ENCODE peak calls at places on chromosome 21, in nine cellular contexts. B is HCT116, H is cardiac fibroblast, E is tibial artery, Q is fibroblast of pulmonary artery, I is ovary, G is astrocyte of the spinal cord, S is PC-9, K is fibroblast of villous mesenchyme. X is an unnamed sample.

GRCh38 chr21:29372063-29372802 is 73.5 kb downstream of the BACH1 start:
- DNase-seq in E (no peak), S (peak; percentile 28), B (peak; percentile 67), G (peak; percentile 83), H (peak; percentile 91), K (peak; percentile 89), I (peak; percentile 30), Q (peak; percentile 90), X (peak; percentile 81)

GRCh38 chr21:29343517-29343916 is 44.8 kb downstream of the BACH1 start:
- DNase-seq in B (no peak), I (no peak), H (peak; percentile 90), S (no peak), G (peak; percentile 84), Q (peak; percentile 67), E (no peak), K (peak; percentile 88), X (no peak)

GRCh38 chr21:35400233-35400939 is 351.3 kb upstream of the RUNX1 start:
- DNase-seq in I (no peak), H (peak; percentile 84), K (peak; percentile 77), S (peak; percentile 19), Q (peak; percentile 82), G (peak; percentile 80), B (peak; percentile 81), E (no peak), X (peak; percentile 17)

GRCh38 chr21:31132574-31133242 is 94.4 kb upstream of the KRTAP19-8 start:
- DNase-seq in B (no peak), I (no peak), H (peak; percentile 37), S (no peak), E (no peak), K (peak; percentile 36), G (peak; percentile 14), Q (peak; percentile 28), X (no peak)

GRCh38 chr21:31713973-31714740 is 17.8 kb downstream of the SCAF4 start:
- DNase-seq in G (no peak), E (no peak), B (no peak), I (no peak), H (peak; percentile 49), S (no peak), Q (no peak), K (peak; percentile 11), X (no peak)

GRCh38 chr21:38768385-38769071 is 37.2 kb upstream of the ETS2 start:
- DNase-seq in S (no peak), B (no peak), E (no peak), K (peak; percentile 99), G (peak; percentile 93), Q (peak; percentile 89), I (no peak), H (peak; percentile 96), X (peak; percentile 47)

GRCh38 chr21:25234857-25235801 is 372.2 kb downstream of the MRPL39 start:
- DNase-seq in K (no peak), S (no peak), H (no peak), G (no peak), Q (no peak), E (no peak), I (no peak), B (no peak), X (no peak)

GRCh38 chr21:15552914-15553491 is 176.8 kb upstream of the USP25 start:
- DNase-seq in I (no peak), K (peak; percentile 17), G (peak; percentile 37), E (no peak), H (peak; percentile 58), Q (peak; percentile 46), S (no peak), B (no peak), X (no peak)

GRCh38 chr21:29506947-29507346 is 208.2 kb downstream of the BACH1 start:
- DNase-seq in K (no peak), E (no peak), B (no peak), Q (peak; percentile 3), H (peak; percentile 19), S (no peak), G (no peak), I (no peak), X (no peak)

GRCh38 chr21:37267269-37268185 is at the start of gene VPS26C:
- DNase-seq in E (peak; percentile 100), Q (peak; percentile 100), H (peak; percentile 99), G (peak; percentile 100), S (peak; percentile 97), K (peak; percentile 100), I (peak; percentile 99), B (peak; percentile 97), X (peak; percentile 97)

GRCh38 chr21:34889287-34889536 is 159.9 kb downstream of the RUNX1 start:
- DNase-seq in E (peak; percentile 77), I (peak; percentile 73), B (no peak), Q (peak; percentile 80), G (peak; percentile 80), H (peak; percentile 80), K (peak; percentile 77), S (peak; percentile 50), X (no peak)

GRCh38 chr21:17660449-17660848 is 47.7 kb upstream of the BTG3 start:
- DNase-seq in H (peak; percentile 0), B (no peak), E (no peak), S (peak; percentile 1), K (peak; percentile 25), I (no peak), Q (no peak), G (peak; percentile 56), X (no peak)

GRCh38 chr21:18350216-18350615 is 53.4 kb downstream of the TMPRSS15 start:
- DNase-seq in S (no peak), G (peak; percentile 46), E (no peak), I (no peak), K (no peak), Q (peak; percentile 7), H (no peak), B (no peak), X (no peak)

GRCh38 chr21:36437745-36438128 is 42.2 kb downstream of the CLDN14 start:
- DNase-seq in Q (peak; percentile 84), H (peak; percentile 96), I (no peak), K (peak; percentile 86), B (no peak), G (peak; percentile 75), S (no peak), E (no peak), X (no peak)

GRCh38 chr21:17539323-17539722 is 26.5 kb downstream of the CXADR start:
- DNase-seq in S (no peak), I (no peak), K (no peak), G (no peak), B (no peak), Q (no peak), E (no peak), H (no peak), X (no peak)

DNA sequence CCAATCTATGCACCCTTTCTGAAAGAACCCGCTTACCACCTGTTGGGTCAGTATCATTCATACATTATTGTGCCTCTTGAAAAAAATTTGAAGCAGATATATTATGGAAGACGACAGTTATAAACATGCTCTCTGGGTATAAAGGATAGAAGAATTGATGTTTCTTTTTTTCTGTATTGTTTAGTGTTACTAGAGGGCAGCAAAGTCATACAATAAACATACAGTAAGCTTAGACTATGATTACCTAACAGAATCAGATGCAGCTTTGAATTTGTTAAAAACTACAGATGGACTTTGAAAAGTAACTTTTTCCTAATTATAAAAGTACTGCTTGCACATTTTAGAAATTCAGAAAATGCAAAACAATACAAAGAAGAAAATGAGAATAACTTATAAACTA is 11.1 kb upstream of the PAXBP1 start:
- DNase-seq in H (peak; percentile 5), B (no peak), S (no peak), I (no peak), Q (no peak), E (no peak), G (no peak), K (no peak), X (no peak)
- TF ChIP-seq CTCF in H (no peak), B (no peak), S (no peak), I (no peak), Q (no peak), E (no peak), G (no peak), K (no peak), X (no peak)

GRCh38 chr21:42403611-42404231 is at the start of gene UBASH3A:
- DNase-seq in Q (no peak), I (no peak), K (no peak), S (no peak), G (no peak), B (no peak), E (no peak), H (no peak), X (no peak)
- H3K4me3 ChIP-seq in Q (no peak within 1 kb of the TSS), I (no peak within 1 kb of the TSS), K (no peak within 1 kb of the TSS), S (no peak within 1 kb of the TSS), G (no peak within 1 kb of the TSS), B (no peak within 1 kb of the TSS), E (no peak within 1 kb of the TSS), H (no peak within 1 kb of the TSS), X (no peak within 1 kb of the TSS)

GRCh38 chr21:46324390-46325072 is 575 bp downstream of the PCNT start:
- DNase-seq in I (peak; percentile 93), E (peak; percentile 91), G (peak; percentile 78), Q (peak; percentile 81), K (peak; percentile 83), H (peak; percentile 81), S (peak; percentile 81), B (peak; percentile 46), X (no peak)
- TF ChIP-seq CTCF in I (no peak), E (no peak), G (peak; percentile 14), Q (no peak), K (peak; percentile 8), H (no peak), S (no peak), B (peak; percentile 5), X (no peak)

DNA sequence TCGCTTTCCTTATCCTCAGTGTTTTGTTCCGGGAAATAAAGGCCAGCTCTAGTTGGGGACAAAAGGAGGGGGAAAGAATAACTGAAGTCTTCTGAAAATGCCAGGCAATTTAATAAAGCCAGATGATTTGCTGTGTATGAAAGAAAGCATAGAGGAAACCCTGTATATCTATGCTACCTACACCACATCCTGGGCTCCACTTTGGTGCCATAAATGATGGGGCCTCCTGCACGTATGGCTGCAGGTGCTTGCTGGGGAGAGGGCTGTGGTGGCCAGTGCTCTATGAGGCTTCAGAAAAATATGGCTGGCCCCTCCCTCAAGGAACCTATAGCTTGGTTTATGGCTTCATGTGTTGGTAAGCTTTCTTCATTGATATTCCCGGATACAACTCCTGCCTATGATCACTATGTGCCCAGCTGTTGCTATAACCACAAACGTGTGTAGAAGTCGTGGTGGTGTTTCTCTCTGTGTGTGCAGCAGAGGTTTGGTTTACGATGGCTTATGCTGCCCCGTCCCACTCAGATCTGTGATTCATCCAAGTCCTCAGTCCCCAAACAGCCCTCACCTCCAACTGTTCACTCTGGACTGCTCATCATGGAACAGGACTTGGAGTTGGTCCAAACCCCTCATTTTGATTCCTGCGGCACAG is 59.5 kb downstream of the BACE2 start:
- DNase-seq in I (no peak), H (no peak), B (no peak), E (no peak), Q (no peak), K (no peak), S (no peak), G (no peak), X (no peak)
- H3K4me3 ChIP-seq in I (no peak overlapping the region), H (no peak overlapping the region), B (no peak overlapping the region), E (no peak overlapping the region), Q (no peak overlapping the region), K (no peak overlapping the region), S (no peak overlapping the region), G (no peak overlapping the region), X (no peak overlapping the region)

GRCh38 chr21:28235169-28235892 is 757.3 kb downstream of the LTN1 start:
- DNase-seq in B (no peak), K (no peak), S (no peak), H (no peak), G (no peak), E (peak; percentile 66), I (no peak), Q (peak; percentile 48), X (no peak)
- TF ChIP-seq CTCF in B (no peak), K (peak; percentile 29), S (no peak), H (peak; percentile 16), G (no peak), E (no peak), I (no peak), Q (peak; percentile 33), X (no peak)

GRCh38 chr21:41361053-41361785 is 608 bp upstream of the MX2 start:
- DNase-seq in S (no peak), B (no peak), G (no peak), K (no peak), E (no peak), Q (no peak), I (no peak), H (no peak), X (no peak)
- H3K4me3 ChIP-seq in S (peak overlapping the region; percentile 22), B (no peak overlapping the region), G (no peak overlapping the region), K (no peak overlapping the region), E (peak overlapping the region; percentile 38), Q (no peak overlapping the region), I (no peak overlapping the region), H (no peak overlapping the region), X (peak overlapping the region; percentile 40)